ENCODE peak calls at places on chromosomes 1 and 21, in six cellular contexts. A is cerebellar cortex; Z is activated T-helper 1 cell treated with Interleukin-2 at 50 U/mL for 16 hours; Q is CD4-positive, alpha-beta T cell; I is cardiac fibroblast; J is HFF-Myc. X is an unnamed sample.

GRCh38 chr1:153773004-153773921 is 1.9 kb upstream of the SLC27A3 start:
- DNase-seq in Z (no peak), I (no peak), A (no peak), J (no peak), Q (no peak), X (peak)

GRCh38 chr1:209641216-209642181 is 10.7 kb downstream of the LAMB3 start:
- DNase-seq in Z (no peak), Q (no peak), I (peak), A (peak), J (no peak), X (peak)

GRCh38 chr1:33188572-33189275 is 6.9 kb upstream of the TRIM62 start:
- DNase-seq in A (no peak), I (peak), Z (no peak), J (no peak), Q (no peak), X (no peak)

GRCh38 chr1:33094971-33095604 is 14.1 kb downstream of the AZIN2 start:
- DNase-seq in A (peak), J (peak), Z (no peak), I (peak), Q (no peak), X (peak)

GRCh38 chr1:33429846-33430750 is 797 bp downstream of the PHC2 start:
- DNase-seq in Q (no peak), I (peak), A (peak), J (no peak), Z (no peak), X (peak)

GRCh38 chr21:32456497-32456918 is 44.0 kb downstream of the EVA1C start:
- DNase-seq in J (peak), I (peak), A (no peak), Z (no peak), Q (no peak), X (peak)

GRCh38 chr1:31064685-31065309 is 720 bp downstream of the PUM1 start:
- DNase-seq in A (no peak), J (no peak), Z (no peak), I (peak), Q (peak), X (peak)

GRCh38 chr1:240237305-240237721 is 145.6 kb downstream of the FMN2 start:
- DNase-seq in J (peak), A (no peak), I (peak), Z (no peak), Q (no peak), X (no peak)

GRCh38 chr1:202151045-202151444 is 6.5 kb upstream of the ARL8A start:
- DNase-seq in Z (no peak), A (no peak), I (no peak), J (no peak), Q (no peak), X (no peak)

GRCh38 chr21:44544566-44544965 is 4.6 kb upstream of the KRTAP10-1 start:
- DNase-seq in A (no peak), Q (no peak), J (no peak), I (no peak), Z (no peak), X (no peak)

GRCh38 chr21:42850866-42851391 is 28.4 kb downstream of the WDR4 start:
- DNase-seq in I (peak), A (peak), Z (peak), J (no peak), Q (peak), X (no peak)

GRCh38 chr1:44061857-44062256 is 30.6 kb upstream of the SLC6A9 start:
- DNase-seq in A (no peak), Z (no peak), J (no peak), Q (no peak), I (no peak), X (no peak)

GRCh38 chr1:119978018-119978505 is 81.7 kb upstream of the ADAM30 start:
- DNase-seq in A (no peak), Z (no peak), I (no peak), Q (no peak), J (no peak), X (no peak)

GRCh38 chr1:57061369-57061768 is 95.6 kb upstream of the C8B start:
- DNase-seq in J (peak), Z (no peak), Q (no peak), A (no peak), I (peak), X (no peak)

GRCh38 chr1:215597961-215598360 is 30.9 kb downstream of the KCTD3 start:
- DNase-seq in A (no peak), I (no peak), J (no peak), Q (no peak), Z (no peak), X (no peak)

GRCh38 chr1:184982002-184982954 is 8.0 kb upstream of the NIBAN1 start:
- DNase-seq in Z (peak), A (peak), J (peak), I (peak), Q (peak), X (peak)

GRCh38 chr1:20678599-20678998 is 17.4 kb upstream of the DDOST start:
- DNase-seq in Z (no peak), Q (no peak), A (no peak), I (no peak), J (no peak), X (no peak)

GRCh38 chr1:26166719-26167281 is 2.0 kb downstream of the C1orf232 start:
- DNase-seq in J (no peak), I (no peak), Q (no peak), A (no peak), Z (no peak), X (no peak)

GRCh38 chr1:25695991-25696330 is 79.4 kb downstream of the MAN1C1 start:
- DNase-seq in Q (no peak), I (peak), A (no peak), Z (no peak), J (no peak), X (peak)

GRCh38 chr1:154873321-154873950 is 3.4 kb upstream of the KCNN3 start:
- DNase-seq in J (no peak), A (no peak), Q (no peak), Z (no peak), I (no peak), X (no peak)

GRCh38 chr1:229479660-229480399 is 28.3 kb downstream of the NUP133 start:
- DNase-seq in A (no peak), J (no peak), Z (no peak), Q (no peak), I (no peak), X (no peak)

GRCh38 chr1:154502066-154502741 is at the start of the genes SHE and TDRD10:
- DNase-seq in I (no peak), Z (no peak), J (no peak), A (no peak), Q (no peak), X (peak)

GRCh38 chr1:190022709-190023108 is 455.0 kb downstream of the BRINP3 start:
- DNase-seq in I (no peak), A (no peak), Z (no peak), Q (no peak), J (no peak), X (no peak)

GRCh38 chr1:2079396-2080085 is 29.3 kb downstream of the PRKCZ start:
- DNase-seq in A (no peak), Q (no peak), Z (no peak), J (no peak), I (no peak), X (no peak)

GRCh38 chr1:189775343-189775742 is 702.3 kb downstream of the BRINP3 start:
- DNase-seq in J (no peak), Z (no peak), Q (no peak), A (no peak), I (peak), X (peak)

GRCh38 chr21:44853601-44854390 is 19.7 kb downstream of the PTTG1IP start:
- DNase-seq in J (no peak), Q (no peak), A (no peak), I (no peak), Z (no peak), X (no peak)

GRCh38 chr1:69569983-69570755 is 2.4 kb downstream of the LRRC7 start:
- DNase-seq in J (no peak), I (no peak), Z (no peak), Q (no peak), A (no peak), X (peak)

GRCh38 chr1:43766086-43766784 is 58.9 kb downstream of the ST3GAL3 start:
- DNase-seq in Q (no peak), J (no peak), A (no peak), Z (no peak), I (no peak), X (no peak)

GRCh38 chr1:115493834-115494233 is 147.9 kb upstream of the VANGL1 start:
- DNase-seq in I (no peak), A (no peak), Z (no peak), Q (no peak), J (no peak), X (no peak)